ENCODE peak calls at places on chromosomes 11 and 22, in seven cellular contexts. S, C, W, E, X, Z and L are unnamed samples.

GRCh38 chr11:83061883-83062282 is 9.8 kb downstream of the RAB30 start:
- DNase-seq in S (no peak), C (no peak), W (no peak), E (no peak), X (no peak), Z (no peak), L (no peak)

GRCh38 chr22:48593551-48593950 is 1234.1 kb downstream of the BRD1 start:
- DNase-seq in S (peak; percentile 10), C (no peak), W (no peak), E (no peak), X (no peak), Z (no peak), L (no peak)

GRCh38 chr11:126341760-126342161 is 13.7 kb upstream of the ST3GAL4 start:
- DNase-seq in S (peak; percentile 11), C (no peak), W (no peak), E (no peak), X (peak; percentile 68), Z (no peak), L (peak; percentile 61)

GRCh38 chr11:18105086-18105801 is 638 bp downstream of the SAAL1 start:
- DNase-seq in S (no peak), C (no peak), W (no peak), E (no peak), X (no peak), Z (no peak), L (peak; percentile 10)

GRCh38 chr11:5363712-5364111 is 12.4 kb downstream of the OR51B6 start:
- DNase-seq in S (no peak), C (no peak), W (no peak), E (no peak), X (no peak), Z (no peak), L (no peak)

GRCh38 chr11:122007611-122008071 is 108.4 kb downstream of the BLID start:
- DNase-seq in S (peak; percentile 71), C (peak; percentile 45), W (no peak), E (no peak), X (peak; percentile 87), Z (no peak), L (no peak)

GRCh38 chr11:20451568-20451967 is 64.1 kb downstream of the PRMT3 start:
- DNase-seq in S (no peak), C (no peak), W (no peak), E (no peak), X (no peak), Z (no peak), L (peak; percentile 10)

GRCh38 chr22:37630839-37631435 is 8.5 kb upstream of the SH3BP1 start:
- DNase-seq in S (no peak), C (no peak), W (no peak), E (no peak), X (no peak), Z (no peak), L (no peak)

GRCh38 chr22:34622602-34623001 is 443.4 kb upstream of the ISX start:
- DNase-seq in S (no peak), C (no peak), W (no peak), E (no peak), X (no peak), Z (no peak), L (no peak)

GRCh38 chr11:73236879-73237278 is 18.8 kb downstream of the P2RY2 start:
- DNase-seq in S (peak; percentile 75), C (no peak), W (peak; percentile 39), E (no peak), X (peak; percentile 41), Z (no peak), L (peak; percentile 52)

GRCh38 chr11:104926771-104927470 is 28.7 kb upstream of the CASP12 start:
- DNase-seq in S (no peak), C (no peak), W (no peak), E (no peak), X (no peak), Z (no peak), L (no peak)

GRCh38 chr11:10109836-10110235 is 184.2 kb downstream of the SBF2 start:
- DNase-seq in S (no peak), C (no peak), W (no peak), E (no peak), X (peak; percentile 98), Z (no peak), L (peak; percentile 68)

GRCh38 chr11:70771099-70771885 is 373.0 kb downstream of the CTTN start:
- DNase-seq in S (no peak), C (no peak), W (no peak), E (no peak), X (no peak), Z (no peak), L (no peak)

GRCh38 chr11:111177037-111177988 is 68.2 kb upstream of the POU2AF2 start:
- DNase-seq in S (no peak), C (no peak), W (no peak), E (no peak), X (no peak), Z (no peak), L (no peak)

GRCh38 chr11:109939176-109939810 is 153.9 kb upstream of the ZC3H12C start:
- DNase-seq in S (peak; percentile 22), C (no peak), W (peak; percentile 85), E (no peak), X (peak; percentile 89), Z (peak; percentile 6), L (peak; percentile 62)

GRCh38 chr11:35372565-35373283 is 46.6 kb downstream of the SLC1A2 start:
- DNase-seq in S (no peak), C (no peak), W (no peak), E (no peak), X (no peak), Z (no peak), L (no peak)

GRCh38 chr11:23079382-23079813 is 219.1 kb upstream of the CCDC179 start:
- DNase-seq in S (no peak), C (no peak), W (no peak), E (no peak), X (no peak), Z (no peak), L (no peak)

GRCh38 chr22:23292453-23293350 is 112.4 kb downstream of the BCR start:
- DNase-seq in S (no peak), C (no peak), W (no peak), E (no peak), X (no peak), Z (no peak), L (no peak)

GRCh38 chr22:43829904-43830851 is 18.1 kb upstream of the EFCAB6 start:
- DNase-seq in S (peak; percentile 93), C (no peak), W (no peak), E (no peak), X (peak; percentile 80), Z (no peak), L (peak; percentile 70)

GRCh38 chr22:46851941-46852340 is 89.5 kb downstream of the TBC1D22A start:
- DNase-seq in S (no peak), C (no peak), W (no peak), E (no peak), X (no peak), Z (no peak), L (no peak)

GRCh38 chr11:27456140-27456801 is 16.3 kb downstream of the LGR4 start:
- DNase-seq in S (no peak), C (no peak), W (no peak), E (no peak), X (peak; percentile 54), Z (no peak), L (peak; percentile 51)

GRCh38 chr11:80432051-80432450 is 991.2 kb upstream of the TENM4 start:
- DNase-seq in S (no peak), C (no peak), W (no peak), E (no peak), X (no peak), Z (no peak), L (no peak)

GRCh38 chr11:129041611-129042018 is 98.9 kb upstream of the TP53AIP1 start:
- DNase-seq in S (no peak), C (no peak), W (no peak), E (no peak), X (peak; percentile 70), Z (no peak), L (peak; percentile 67)

GRCh38 chr11:122205036-122205435 is 89.0 kb upstream of the BLID start:
- DNase-seq in S (no peak), C (no peak), W (no peak), E (no peak), X (peak; percentile 55), Z (no peak), L (peak; percentile 53)

GRCh38 chr22:37684803-37685615 is 1.1 kb upstream of the NOL12 start:
- DNase-seq in S (no peak), C (no peak), W (no peak), E (no peak), X (no peak), Z (no peak), L (no peak)

GRCh38 chr22:20666560-20666959 is 107.4 kb upstream of the SERPIND1 start:
- DNase-seq in S (no peak), C (no peak), W (no peak), E (no peak), X (no peak), Z (no peak), L (no peak)